ENCODE peak calls at places on chromosome 1, in nine cellular contexts. F is MCF 10A; X is activated naive CD8-positive, alpha-beta T cell treated with anti-CD3 and anti-CD28 coated beads, Interleukin-2, amount 50 U/mL, for 24 hours; I is HFFc6; U is stimulated activated naive CD8-positive, alpha-beta T cell treated with anti-CD3 and anti-CD28 coated beads, Interleukin-15, Interleukin-2, amounts not matched to agents 100 U/mL and 50 U/mL, for 24 hours; B is sigmoid colon; K is LoVo; W is NCI-H446; E is kidney tubule cell. L is an unnamed sample.

GRCh38 chr1:207067695-207068094 is 14.6 kb downstream of the PFKFB2 start:
- DNase-seq in K (no peak), F (no peak), U (no peak), B (no peak), E (peak; percentile 54), W (no peak), I (no peak), X (no peak), L (no peak)

GRCh38 chr1:205610036-205610435 is 21.8 kb downstream of the ELK4 start:
- DNase-seq in U (no peak), X (no peak), I (no peak), W (peak; percentile 21), E (peak; percentile 58), B (no peak), K (no peak), F (no peak), L (peak; percentile 40)

GRCh38 chr1:165562576-165562975 is 18.8 kb downstream of the LRRC52 start:
- DNase-seq in E (peak; percentile 51), F (peak; percentile 39), W (no peak), K (no peak), X (no peak), U (no peak), B (no peak), I (peak; percentile 6), L (peak; percentile 55)

GRCh38 chr1:161915051-161915503 is 108.6 kb downstream of the OLFML2B start:
- DNase-seq in W (no peak), K (no peak), I (no peak), U (peak; percentile 36), E (peak; percentile 27), X (peak; percentile 34), F (no peak), B (no peak), L (no peak)

GRCh38 chr1:39981957-39982356 is 27.0 kb downstream of the MFSD2A start:
- DNase-seq in K (peak; percentile 77), W (peak; percentile 50), U (no peak), E (peak; percentile 93), X (no peak), I (peak; percentile 90), F (peak; percentile 69), B (no peak), L (peak; percentile 90)

GRCh38 chr1:41919764-41920397 is 1.2 kb upstream of the HIVEP3 start:
- DNase-seq in K (no peak), W (no peak), X (peak; percentile 77), F (no peak), E (peak; percentile 84), B (no peak), I (peak; percentile 50), U (peak; percentile 82), L (peak; percentile 85)

GRCh38 chr1:15522551-15522950 is 1.5 kb downstream of the CASP9 start:
- DNase-seq in F (no peak), B (no peak), K (no peak), U (no peak), X (no peak), I (no peak), W (no peak), E (no peak), L (no peak)

GRCh38 chr1:67723620-67724019 is 38.6 kb downstream of the GADD45A start:
- DNase-seq in U (peak; percentile 18), I (peak; percentile 58), F (peak; percentile 77), B (no peak), W (no peak), K (peak; percentile 53), E (peak; percentile 90), X (no peak), L (peak; percentile 75)

GRCh38 chr1:60037061-60037460 is 36.5 kb downstream of the C1orf87 start:
- DNase-seq in E (no peak), K (no peak), B (no peak), I (no peak), X (no peak), W (no peak), F (no peak), U (no peak), L (no peak)

GRCh38 chr1:36479505-36480051 is 3.1 kb downstream of the CSF3R start:
- DNase-seq in F (no peak), B (no peak), U (no peak), K (no peak), X (no peak), W (no peak), E (no peak), I (peak; percentile 26), L (no peak)

GRCh38 chr1:30964706-30965105 is 56.1 kb upstream of the SDC3 start:
- DNase-seq in W (no peak), E (no peak), K (no peak), I (no peak), U (no peak), F (no peak), B (no peak), X (no peak), L (no peak)

GRCh38 chr1:205444300-205444930 is 11.4 kb downstream of the BLACAT1 start:
- DNase-seq in B (no peak), U (no peak), I (no peak), W (no peak), X (no peak), F (no peak), K (no peak), E (no peak), L (peak; percentile 43)

GRCh38 chr1:232922475-232922874 is 27.9 kb upstream of the NTPCR start:
- DNase-seq in F (no peak), I (no peak), X (no peak), B (no peak), K (no peak), W (no peak), E (peak; percentile 66), U (no peak), L (peak; percentile 86)

GRCh38 chr1:45490121-45490622 is 791 bp downstream of the TESK2 start:
- DNase-seq in E (peak; percentile 22), U (no peak), F (peak; percentile 13), B (no peak), W (no peak), I (no peak), X (no peak), K (no peak), L (no peak)

GRCh38 chr1:203640723-203641523 is 14.3 kb downstream of the ATP2B4 start:
- DNase-seq in W (peak; percentile 67), E (no peak), B (peak; percentile 33), K (no peak), I (no peak), X (no peak), U (no peak), F (no peak), L (no peak)

GRCh38 chr1:100348549-100349144 is 3.7 kb upstream of the CDC14A start:
- DNase-seq in X (no peak), F (no peak), B (no peak), W (no peak), U (no peak), I (no peak), E (no peak), K (no peak), L (no peak)

GRCh38 chr1:209041936-209042335 is 541.6 kb upstream of the CAMK1G start:
- DNase-seq in U (no peak), F (peak; percentile 70), B (no peak), I (no peak), K (no peak), X (no peak), E (peak; percentile 21), W (no peak), L (no peak)

GRCh38 chr1:30242178-30242577 is 481.2 kb downstream of the MATN1 start:
- DNase-seq in X (no peak), W (no peak), I (no peak), F (no peak), U (no peak), E (peak; percentile 12), B (peak; percentile 4), K (no peak), L (no peak)

GRCh38 chr1:228465571-228466146 is 21.5 kb upstream of the RNF187 start:
- DNase-seq in B (no peak), K (no peak), X (no peak), W (no peak), E (no peak), U (no peak), F (no peak), I (no peak), L (no peak)

GRCh38 chr1:205541161-205541886 is 36.9 kb downstream of the CDK18 start:
- DNase-seq in W (no peak), X (no peak), U (no peak), E (no peak), F (no peak), B (no peak), K (no peak), I (no peak), L (no peak)

GRCh38 chr1:41152622-41153044 is 89.5 kb downstream of the SCMH1 start:
- DNase-seq in B (peak; percentile 65), X (no peak), E (peak; percentile 94), K (peak; percentile 5), I (peak; percentile 94), U (no peak), F (peak; percentile 90), W (peak; percentile 77), L (peak; percentile 28)

GRCh38 chr1:172041689-172042088 is 200.4 kb downstream of the DNM3 start:
- DNase-seq in I (peak; percentile 25), W (peak; percentile 26), X (no peak), U (no peak), B (no peak), K (no peak), E (no peak), F (peak; percentile 16), L (peak; percentile 16)

GRCh38 chr1:204684551-204685235 is 845 bp downstream of the LRRN2 start:
- DNase-seq in U (no peak), F (no peak), K (no peak), X (no peak), W (peak; percentile 85), I (no peak), E (peak; percentile 53), B (peak; percentile 68), L (peak; percentile 17)

GRCh38 chr1:31588751-31589515 is 12.6 kb downstream of the TINAGL1 start:
- DNase-seq in E (peak; percentile 60), F (no peak), I (no peak), W (no peak), B (peak; percentile 69), U (no peak), X (no peak), K (peak; percentile 59), L (peak; percentile 86)

GRCh38 chr1:18486195-18486594 is 5.5 kb downstream of the KLHDC7A start:
- DNase-seq in I (no peak), W (no peak), F (no peak), B (no peak), E (no peak), K (no peak), X (no peak), U (no peak), L (peak; percentile 23)

GRCh38 chr1:25063591-25064416 is 133.7 kb upstream of the RUNX3 start:
- DNase-seq in K (peak; percentile 2), F (no peak), E (peak; percentile 13), U (no peak), W (no peak), I (peak; percentile 45), X (no peak), B (no peak), L (peak; percentile 61)

GRCh38 chr1:53316742-53317650 is 10.9 kb downstream of the LRP8 start:
- DNase-seq in F (no peak), B (no peak), E (no peak), X (no peak), W (peak; percentile 92), U (no peak), I (no peak), K (no peak), L (peak; percentile 60)

GRCh38 chr1:151720190-151720953 is 950 bp upstream of the RIIAD1 start:
- DNase-seq in I (no peak), U (no peak), W (no peak), K (no peak), F (no peak), X (no peak), B (no peak), E (no peak), L (no peak)